ENCODE peak calls at places on chromosomes 11 and 22, in four cellular contexts. S, Y, J and A are unnamed samples.

GRCh38 chr11:29019960-29020683 is 911.9 kb downstream of the METTL15 start:
- DNase-seq in J (no peak), S (no peak), Y (peak; percentile 1), A (peak; percentile 20)

GRCh38 chr11:59283825-59284772 is 71.4 kb upstream of the MPEG1 start:
- DNase-seq in J (peak; percentile 29), S (peak; percentile 55), Y (peak; percentile 34), A (peak; percentile 41)

GRCh38 chr11:80980221-80980620 is 1539.4 kb upstream of the TENM4 start:
- DNase-seq in J (no peak), Y (no peak), S (no peak), A (no peak)

GRCh38 chr22:34946339-34946985 is 119.5 kb upstream of the ISX start:
- DNase-seq in S (no peak), J (no peak), Y (no peak), A (no peak)

GRCh38 chr22:30266445-30267381 is at the start of gene OSM:
- DNase-seq in Y (no peak), J (no peak), S (no peak), A (no peak)

GRCh38 chr11:63608353-63609345 is 5.6 kb downstream of the PLAAT3 start:
- DNase-seq in Y (no peak), S (no peak), J (no peak), A (no peak)

GRCh38 chr22:20033045-20033706 is 12.3 kb downstream of the TANGO2 start:
- DNase-seq in J (no peak), Y (no peak), S (no peak), A (no peak)

GRCh38 chr11:131880279-131880678 is 509.9 kb downstream of the NTM start:
- DNase-seq in J (no peak), Y (peak; percentile 28), S (no peak), A (no peak)

GRCh38 chr11:131464024-131464423 is 93.6 kb downstream of the NTM start:
- DNase-seq in J (no peak), Y (no peak), S (no peak), A (no peak)

GRCh38 chr11:66951927-66952337 is 6.3 kb downstream of the PC start:
- DNase-seq in J (peak; percentile 79), S (no peak), Y (peak; percentile 56), A (no peak)

GRCh38 chr22:23218867-23219251 is 38.5 kb downstream of the BCR start:
- DNase-seq in S (no peak), Y (peak; percentile 17), J (peak; percentile 55), A (peak; percentile 30)

GRCh38 chr11:116529681-116530080 is 243.1 kb downstream of the BUD13 start:
- DNase-seq in J (no peak), Y (peak; percentile 9), S (no peak), A (no peak)

GRCh38 chr11:60887531-60887930 is 18.9 kb downstream of the PRPF19 start:
- DNase-seq in Y (peak; percentile 18), S (peak; percentile 38), J (peak; percentile 91), A (peak; percentile 33)

GRCh38 chr11:90916706-90917105 is 693.9 kb upstream of the CHORDC1 start:
- DNase-seq in J (no peak), Y (no peak), S (no peak), A (no peak)

GRCh38 chr11:63556404-63556803 is 6.8 kb downstream of the PLAAT2 start:
- DNase-seq in Y (no peak), J (no peak), S (no peak), A (no peak)